ENCODE peak calls at places on chromosomes 1 and 21, in six cellular contexts. One of them, this sample, is unnamed.

GRCh38 chr21:38027901-38028300 is 111.6 kb upstream of the KCNJ6 start:
- DNase-seq in NCI-H510A: no peak
- DNase-seq in natural killer cell: no peak
- DNase-seq in ELF-1: no peak
- DNase-seq in stimulated activated CD8-positive, alpha-beta memory T cell treated with anti-CD3 and anti-CD28 coated beads, Interleukin-15, amount 100 ng/mL, for 24 hours: no peak
- DNase-seq in GDM1: no peak
- DNase-seq in this sample: no peak

GRCh38 chr1:232044728-232045127 is 418.1 kb downstream of the DISC1 start:
- DNase-seq in NCI-H510A: no peak
- DNase-seq in ELF-1: no peak
- DNase-seq in natural killer cell: no peak
- DNase-seq in stimulated activated CD8-positive, alpha-beta memory T cell treated with anti-CD3 and anti-CD28 coated beads, Interleukin-15, amount 100 ng/mL, for 24 hours: no peak
- DNase-seq in GDM1: no peak
- DNase-seq in this sample: no peak

GRCh38 chr1:201363455-201363854 is 14.0 kb downstream of the TNNT2 start:
- DNase-seq in natural killer cell: no peak
- DNase-seq in NCI-H510A: no peak
- DNase-seq in GDM1: no peak
- DNase-seq in ELF-1: no peak
- DNase-seq in stimulated activated CD8-positive, alpha-beta memory T cell treated with anti-CD3 and anti-CD28 coated beads, Interleukin-15, amount 100 ng/mL, for 24 hours: no peak
- DNase-seq in this sample: no peak

GRCh38 chr1:55632058-55632457 is 416.9 kb upstream of the USP24 start:
- DNase-seq in NCI-H510A: no peak
- DNase-seq in ELF-1: no peak
- DNase-seq in natural killer cell: no peak
- DNase-seq in GDM1: no peak
- DNase-seq in stimulated activated CD8-positive, alpha-beta memory T cell treated with anti-CD3 and anti-CD28 coated beads, Interleukin-15, amount 100 ng/mL, for 24 hours: no peak
- DNase-seq in this sample: no peak

GRCh38 chr1:54356680-54357147 is 49.5 kb downstream of the SSBP3 start:
- DNase-seq in ELF-1: no peak
- DNase-seq in natural killer cell: no peak
- DNase-seq in NCI-H510A: no peak
- DNase-seq in GDM1: no peak
- DNase-seq in stimulated activated CD8-positive, alpha-beta memory T cell treated with anti-CD3 and anti-CD28 coated beads, Interleukin-15, amount 100 ng/mL, for 24 hours: no peak
- DNase-seq in this sample: no peak

GRCh38 chr1:23528245-23528978 is 2.6 kb downstream of the E2F2 start:
- DNase-seq in GDM1: peak
- DNase-seq in NCI-H510A: peak
- DNase-seq in stimulated activated CD8-positive, alpha-beta memory T cell treated with anti-CD3 and anti-CD28 coated beads, Interleukin-15, amount 100 ng/mL, for 24 hours: peak
- DNase-seq in natural killer cell: peak
- DNase-seq in ELF-1: peak
- DNase-seq in this sample: peak

GRCh38 chr1:173048629-173049326 is 2.0 kb downstream of the TNFSF18 start:
- DNase-seq in natural killer cell: no peak
- DNase-seq in ELF-1: no peak
- DNase-seq in NCI-H510A: no peak
- DNase-seq in GDM1: no peak
- DNase-seq in stimulated activated CD8-positive, alpha-beta memory T cell treated with anti-CD3 and anti-CD28 coated beads, Interleukin-15, amount 100 ng/mL, for 24 hours: no peak
- DNase-seq in this sample: no peak

GRCh38 chr1:4083171-4084052 is 183.3 kb upstream of the C1orf174 start:
- DNase-seq in NCI-H510A: no peak
- DNase-seq in natural killer cell: no peak
- DNase-seq in GDM1: no peak
- DNase-seq in stimulated activated CD8-positive, alpha-beta memory T cell treated with anti-CD3 and anti-CD28 coated beads, Interleukin-15, amount 100 ng/mL, for 24 hours: no peak
- DNase-seq in ELF-1: no peak
- DNase-seq in this sample: peak

GRCh38 chr1:5858844-5859407 is 133.3 kb downstream of the NPHP4 start:
- DNase-seq in NCI-H510A: no peak
- DNase-seq in GDM1: no peak
- DNase-seq in ELF-1: no peak
- DNase-seq in natural killer cell: no peak
- DNase-seq in stimulated activated CD8-positive, alpha-beta memory T cell treated with anti-CD3 and anti-CD28 coated beads, Interleukin-15, amount 100 ng/mL, for 24 hours: no peak
- DNase-seq in this sample: no peak